ENCODE peak calls at places on chromosomes 2 and 18, in five cellular contexts. P is SK-N-SH, Y is HCT116, K is GM12878, G is HepG2. A is an unnamed sample.

GRCh38 chr18:58496937-58497336 is 132.0 kb downstream of the ALPK2 start:
- DNase-seq in P (no peak), G (peak; percentile 58), K (no peak), Y (peak; percentile 10), A (no peak)

GRCh38 chr2:98696167-98696566 is 34.8 kb downstream of the MGAT4A start:
- DNase-seq in K (no peak), P (no peak), G (no peak), Y (no peak), A (no peak)

GRCh38 chr18:10797882-10798281 is 272.1 kb downstream of the NAPG start:
- DNase-seq in K (no peak), P (no peak), Y (no peak), G (no peak), A (no peak)

GRCh38 chr2:23002234-23002633 is 382.7 kb upstream of the KLHL29 start:
- DNase-seq in Y (no peak), K (no peak), G (no peak), P (no peak), A (no peak)

GRCh38 chr2:142716463-142717242 is 160.8 kb upstream of the KYNU start:
- DNase-seq in P (no peak), G (no peak), Y (no peak), K (no peak), A (no peak)

GRCh38 chr2:236176417-236176816 is 8.2 kb upstream of the GBX2 start:
- DNase-seq in K (no peak), G (peak; percentile 64), P (peak; percentile 85), Y (no peak), A (peak; percentile 31)

GRCh38 chr2:221075203-221075602 is 496.9 kb downstream of the EPHA4 start:
- DNase-seq in G (no peak), K (no peak), Y (no peak), P (no peak), A (no peak)

GRCh38 chr2:177397501-177398289 is 5.1 kb downstream of the AGPS start:
- DNase-seq in K (no peak), Y (no peak), P (no peak), G (peak; percentile 97), A (no peak)

GRCh38 chr2:229752970-229753729 is 38.8 kb upstream of the DNER start:
- DNase-seq in K (no peak), P (peak; percentile 16), Y (no peak), G (peak; percentile 49), A (no peak)

GRCh38 chr2:222228046-222228445 is 70.8 kb downstream of the PAX3 start:
- DNase-seq in Y (no peak), K (no peak), P (no peak), G (no peak), A (no peak)

GRCh38 chr2:68225119-68225632 is 27.2 kb downstream of the PPP3R1 start:
- DNase-seq in Y (peak; percentile 19), K (peak; percentile 26), P (peak; percentile 24), G (peak; percentile 68), A (peak; percentile 51)

GRCh38 chr2:80302001-80302464 is 2.5 kb downstream of the LRRTM1 start:
- DNase-seq in K (no peak), G (no peak), P (peak; percentile 38), Y (no peak), A (no peak)

GRCh38 chr2:173607601-173608311 is 253.1 kb downstream of the CDCA7 start:
- DNase-seq in Y (no peak), K (no peak), P (no peak), G (no peak), A (no peak)

GRCh38 chr2:242060212-242060835 is 190.8 kb downstream of the RTP5 start:
- DNase-seq in P (no peak), G (no peak), K (no peak), Y (no peak), A (no peak)

GRCh38 chr18:39487932-39488331 is 1922.3 kb upstream of the CELF4 start:
- DNase-seq in K (no peak), P (no peak), Y (no peak), G (no peak), A (no peak)

GRCh38 chr2:211487746-211488145 is 931.3 kb downstream of the CPS1 start:
- DNase-seq in Y (no peak), G (no peak), K (no peak), P (no peak), A (no peak)

GRCh38 chr2:29841386-29842004 is 79.9 kb downstream of the ALK start:
- DNase-seq in Y (peak; percentile 3), P (peak; percentile 60), K (peak; percentile 7), G (peak; percentile 30), A (peak; percentile 9)

GRCh38 chr2:11616851-11617415 is 53.1 kb downstream of the NTSR2 start:
- DNase-seq in Y (no peak), G (no peak), K (no peak), P (no peak), A (no peak)

GRCh38 chr18:323253-323622 is 55.4 kb upstream of the THOC1 start:
- DNase-seq in P (no peak), Y (no peak), G (peak; percentile 87), K (no peak), A (no peak)

GRCh38 chr2:170332676-170333402 is 154.9 kb downstream of the MYO3B start:
- DNase-seq in K (no peak), Y (no peak), P (no peak), G (no peak), A (no peak)

GRCh38 chr2:44389895-44390294 is 28.1 kb downstream of the CAMKMT start:
- DNase-seq in P (no peak), G (no peak), Y (no peak), K (no peak), A (no peak)

GRCh38 chr2:172282944-172283343 is 144.4 kb upstream of the ITGA6 start:
- DNase-seq in K (no peak), G (no peak), P (no peak), Y (no peak), A (no peak)
- TF ChIP-seq JUND in K (no peak), G (no peak), P (peak; percentile 65), Y (no peak), A (no peak)

DNA sequence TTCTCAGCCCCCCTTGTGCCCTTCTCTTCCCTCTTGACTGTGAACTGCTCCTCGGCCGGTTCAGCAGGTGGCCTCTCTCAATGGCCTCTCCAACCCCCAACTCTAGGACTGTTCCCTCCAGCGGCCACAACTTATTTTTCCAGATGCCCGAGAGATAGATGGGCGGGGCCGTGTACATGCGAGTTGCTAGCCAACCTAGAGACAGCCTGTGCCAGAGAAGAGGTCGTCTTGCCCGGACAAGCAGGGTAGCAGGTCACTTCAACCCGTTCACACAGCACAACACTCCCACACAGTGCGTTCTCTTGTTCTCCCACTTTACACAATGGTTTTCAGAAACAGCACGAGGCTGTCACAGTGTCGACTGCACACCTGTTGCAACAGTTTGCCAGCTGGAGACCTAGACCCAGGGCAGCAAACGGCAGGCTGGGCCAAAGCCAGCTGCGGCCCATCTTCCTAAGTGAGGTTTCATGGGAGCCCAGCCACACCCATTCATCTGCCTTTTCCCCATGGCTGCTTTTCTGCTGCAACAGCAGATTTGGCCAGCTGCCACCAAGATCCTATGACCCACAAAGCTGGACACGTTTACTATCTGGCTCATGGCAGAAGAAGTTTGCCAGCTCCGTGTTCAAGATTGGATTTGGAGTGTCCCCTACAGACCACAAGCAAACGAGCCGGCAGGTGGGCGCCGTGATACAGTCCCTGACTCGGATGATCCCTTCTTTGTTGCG is 7.3 kb upstream of the PRLH start:
- DNase-seq in Y (no peak), K (no peak), P (no peak), G (no peak), A (peak; percentile 98)
- TF ChIP-seq JUND in Y (no peak), K (no peak), P (no peak), G (no peak), A (peak; percentile 84)

GRCh38 chr2:133561045-133561852 is 7.0 kb downstream of the NCKAP5 start:
- DNase-seq in G (peak; percentile 33), P (peak; percentile 41), Y (peak; percentile 27), K (no peak), A (peak; percentile 68)
- TF ChIP-seq JUND in G (no peak), P (no peak), Y (no peak), K (no peak), A (no peak)

GRCh38 chr2:240599141-240599583 is 12.6 kb downstream of the CAPN10 start:
- DNase-seq in Y (no peak), P (no peak), K (no peak), G (no peak), A (no peak)

GRCh38 chr2:240601061-240601830 is 14.7 kb downstream of the CAPN10 start:
- DNase-seq in G (peak; percentile 29), Y (no peak), K (no peak), P (no peak), A (no peak)

GRCh38 chr2:240602266-240603050 is 15.9 kb downstream of the CAPN10 start:
- DNase-seq in P (no peak), K (no peak), Y (no peak), G (no peak), A (no peak)

GRCh38 chr2:240601831-240602160 is 15.3 kb downstream of the CAPN10 start:
- DNase-seq in G (no peak), K (no peak), Y (no peak), P (no peak), A (no peak)

DNA sequence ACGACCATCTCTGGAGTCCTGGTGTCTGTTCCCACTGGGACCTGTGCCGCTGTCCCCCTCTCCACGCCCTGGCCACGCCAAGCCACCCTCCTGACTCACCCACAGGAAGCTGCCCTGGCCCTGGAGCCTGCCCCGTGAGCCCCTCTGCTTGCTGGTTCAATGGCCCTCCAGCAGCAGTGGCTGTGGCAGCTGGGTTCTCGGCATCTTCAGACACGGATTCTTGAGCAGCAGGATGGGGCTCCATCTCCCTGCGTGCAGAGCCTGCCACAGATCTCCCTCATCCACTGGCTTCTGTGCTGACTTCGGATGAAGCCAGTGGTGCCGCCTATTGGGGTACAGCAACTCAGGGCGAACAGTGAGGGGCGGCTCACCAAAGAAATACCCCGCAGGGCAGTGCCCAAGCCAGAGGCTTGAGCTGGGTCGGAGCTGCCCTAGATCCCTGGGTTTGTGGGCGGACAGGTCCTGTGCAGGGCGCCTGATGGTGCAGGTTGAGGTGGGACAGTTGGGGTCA is 14.0 kb downstream of the CAPN10 start:
- DNase-seq in K (no peak), G (no peak), Y (no peak), P (no peak), A (no peak)
- TF ChIP-seq JUND in K (no peak), G (no peak), Y (no peak), P (no peak), A (no peak)

DNA sequence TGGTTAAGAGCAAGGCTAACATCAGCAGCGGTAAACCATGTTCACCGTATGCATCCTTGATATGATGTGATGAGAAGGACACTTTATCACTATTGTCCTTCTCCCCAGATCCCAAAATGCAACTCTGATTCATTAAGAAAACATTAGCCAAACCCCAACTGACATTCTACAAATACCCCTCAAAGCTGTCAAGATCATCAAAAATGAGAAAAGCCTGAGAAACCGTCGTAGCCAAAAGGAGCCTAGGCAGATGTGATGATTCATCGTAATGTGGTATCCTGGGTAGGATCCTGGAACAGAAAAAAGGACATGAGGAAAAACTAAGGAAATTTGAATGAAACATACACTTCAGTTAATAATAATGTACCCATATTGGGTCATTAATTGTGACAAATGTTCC is 67.3 kb upstream of the ST6GAL2 start:
- DNase-seq in G (no peak), K (no peak), P (no peak), Y (no peak), A (no peak)
- TF ChIP-seq JUND in G (no peak), K (no peak), P (peak; percentile 62), Y (no peak), A (no peak)